ENCODE peak calls at places on chromosome 12, in nine cellular contexts. W, P, R, X, A, L, V, M and O are unnamed samples.

GRCh38 chr12:93729934-93730333 is 52.8 kb downstream of the CRADD start:
- DNase-seq in W (no peak), P (peak), R (no peak), X (no peak), A (no peak), L (no peak), V (no peak), M (no peak), O (no peak)

GRCh38 chr12:111753144-111753881 is 13.4 kb upstream of the ALDH2 start:
- DNase-seq in W (no peak), P (no peak), R (peak), X (peak), A (peak), L (peak), V (no peak), M (no peak), O (peak)

GRCh38 chr12:51401486-51401885 is 10.3 kb upstream of the GALNT6 start:
- DNase-seq in W (no peak), P (no peak), R (no peak), X (no peak), A (no peak), L (no peak), V (no peak), M (no peak), O (no peak)

GRCh38 chr12:6038160-6038559 is 86.3 kb downstream of the VWF start:
- DNase-seq in W (peak), P (peak), R (no peak), X (peak), A (no peak), L (peak), V (peak), M (peak), O (no peak)

GRCh38 chr12:38695057-38695456 is 210.3 kb downstream of the CPNE8 start:
- DNase-seq in W (no peak), P (no peak), R (no peak), X (no peak), A (no peak), L (peak), V (no peak), M (no peak), O (no peak)

GRCh38 chr12:75101805-75102204 is 107.8 kb downstream of the KCNC2 start:
- DNase-seq in W (no peak), P (no peak), R (no peak), X (no peak), A (no peak), L (no peak), V (no peak), M (no peak), O (no peak)

GRCh38 chr12:119666900-119667576 is 895 bp upstream of the PRKAB1 start:
- DNase-seq in W (no peak), P (no peak), R (no peak), X (no peak), A (no peak), L (no peak), V (no peak), M (no peak), O (no peak)

GRCh38 chr12:113370923-113371682 is 12.7 kb downstream of the PLBD2 start:
- DNase-seq in W (peak), P (no peak), R (no peak), X (no peak), A (no peak), L (no peak), V (no peak), M (no peak), O (no peak)

GRCh38 chr12:131096681-131097181 is 143.0 kb downstream of the ADGRD1 start:
- DNase-seq in W (no peak), P (no peak), R (no peak), X (no peak), A (no peak), L (no peak), V (no peak), M (no peak), O (no peak)

GRCh38 chr12:121996050-121996944 is 25.4 kb upstream of the BCL7A start:
- DNase-seq in W (no peak), P (no peak), R (no peak), X (no peak), A (no peak), L (no peak), V (no peak), M (no peak), O (no peak)

GRCh38 chr12:85661461-85662208 is 174.6 kb downstream of the RASSF9 start:
- DNase-seq in W (no peak), P (no peak), R (no peak), X (no peak), A (no peak), L (no peak), V (no peak), M (no peak), O (no peak)

GRCh38 chr12:132489602-132490239 is at the start of gene FBRSL1:
- DNase-seq in W (peak), P (peak), R (peak), X (peak), A (peak), L (no peak), V (peak), M (peak), O (peak)

GRCh38 chr12:129049917-129050316 is 196.6 kb downstream of the GLT1D1 start:
- DNase-seq in W (no peak), P (no peak), R (no peak), X (no peak), A (no peak), L (peak), V (peak), M (no peak), O (no peak)

GRCh38 chr12:69880566-69880965 is 55.5 kb downstream of the MYRFL start:
- DNase-seq in W (no peak), P (no peak), R (no peak), X (peak), A (no peak), L (peak), V (peak), M (no peak), O (no peak)

GRCh38 chr12:87667378-87667777 is 361.8 kb downstream of the C12orf50 start:
- DNase-seq in W (no peak), P (no peak), R (no peak), X (no peak), A (no peak), L (no peak), V (peak), M (no peak), O (no peak)

GRCh38 chr12:6264402-6265037 is 46.0 kb upstream of the PLEKHG6 start:
- DNase-seq in W (no peak), P (no peak), R (no peak), X (peak), A (no peak), L (no peak), V (no peak), M (no peak), O (no peak)

GRCh38 chr12:66647034-66647691 is 31.7 kb downstream of the GRIP1 start:
- DNase-seq in W (no peak), P (no peak), R (no peak), X (no peak), A (no peak), L (no peak), V (peak), M (no peak), O (no peak)

GRCh38 chr12:43912851-43913250 is 77.0 kb downstream of the TMEM117 start:
- DNase-seq in W (no peak), P (no peak), R (no peak), X (no peak), A (no peak), L (no peak), V (no peak), M (no peak), O (no peak)

GRCh38 chr12:52581481-52581880 is 7.8 kb upstream of the KRT74 start:
- DNase-seq in W (no peak), P (peak), R (no peak), X (peak), A (no peak), L (no peak), V (peak), M (no peak), O (no peak)